ENCODE peak calls at places on chromosome 17, in nine cellular contexts. C, W, Q, A, F, S, R, T and M are unnamed samples.

GRCh38 chr17:47004906-47005305 is 25.9 kb upstream of the RPRML start:
- DNase-seq in C (no peak), W (no peak), Q (no peak), A (no peak), F (no peak), S (no peak), R (no peak), T (no peak), M (no peak)

GRCh38 chr17:55275894-55276804 is 11.4 kb downstream of the HLF start:
- DNase-seq in C (no peak), W (no peak), Q (no peak), A (peak), F (no peak), S (no peak), R (no peak), T (no peak), M (no peak)

GRCh38 chr17:1724869-1725641 is 551 bp downstream of the WDR81 start:
- DNase-seq in C (no peak), W (no peak), Q (no peak), A (no peak), F (no peak), S (no peak), R (no peak), T (peak), M (peak)

GRCh38 chr17:19645608-19646250 is 2.8 kb upstream of the ALDH3A2 start:
- DNase-seq in C (no peak), W (peak), Q (peak), A (peak), F (peak), S (peak), R (no peak), T (no peak), M (peak)

GRCh38 chr17:46063239-46063638 is 64.2 kb downstream of the STH start:
- DNase-seq in C (no peak), W (no peak), Q (peak), A (peak), F (peak), S (no peak), R (no peak), T (no peak), M (no peak)

GRCh38 chr17:74760404-74761105 is 12.1 kb downstream of the NHERF1 start:
- DNase-seq in C (no peak), W (no peak), Q (no peak), A (no peak), F (no peak), S (no peak), R (no peak), T (no peak), M (no peak)

GRCh38 chr17:33163827-33164555 is 129.1 kb downstream of the ASIC2 start:
- DNase-seq in C (no peak), W (no peak), Q (no peak), A (no peak), F (no peak), S (no peak), R (no peak), T (no peak), M (no peak)

GRCh38 chr17:59627770-59628171 is 8.1 kb downstream of the CLTC start:
- DNase-seq in C (no peak), W (no peak), Q (no peak), A (no peak), F (no peak), S (no peak), R (no peak), T (no peak), M (no peak)

GRCh38 chr17:17498606-17499301 is 2.6 kb upstream of the RASD1 start:
- DNase-seq in C (peak), W (no peak), Q (no peak), A (no peak), F (no peak), S (no peak), R (no peak), T (no peak), M (peak)

GRCh38 chr17:78745407-78746088 is 36.5 kb downstream of the CYTH1 start:
- DNase-seq in C (no peak), W (no peak), Q (no peak), A (no peak), F (peak), S (no peak), R (no peak), T (no peak), M (no peak)

GRCh38 chr17:12077773-12078172 is 57.1 kb downstream of the MAP2K4 start:
- DNase-seq in C (no peak), W (no peak), Q (no peak), A (no peak), F (no peak), S (no peak), R (no peak), T (no peak), M (no peak)

GRCh38 chr17:13306310-13306962 is 288.6 kb upstream of the ELAC2 start:
- DNase-seq in C (no peak), W (no peak), Q (peak), A (peak), F (peak), S (no peak), R (no peak), T (no peak), M (no peak)

GRCh38 chr17:35866356-35866950 is 2.2 kb downstream of the HEATR9 start:
- DNase-seq in C (no peak), W (no peak), Q (no peak), A (no peak), F (no peak), S (no peak), R (no peak), T (no peak), M (no peak)

GRCh38 chr17:8006836-8007680 is 4.6 kb downstream of the GUCY2D start:
- DNase-seq in C (no peak), W (no peak), Q (no peak), A (no peak), F (no peak), S (no peak), R (no peak), T (no peak), M (no peak)

GRCh38 chr17:60169921-60170817 is 20.4 kb downstream of the CA4 start:
- DNase-seq in C (peak), W (no peak), Q (no peak), A (no peak), F (peak), S (no peak), R (peak), T (no peak), M (peak)

GRCh38 chr17:72205357-72205756 is 84.5 kb downstream of the SOX9 start:
- DNase-seq in C (no peak), W (no peak), Q (no peak), A (no peak), F (no peak), S (no peak), R (peak), T (no peak), M (peak)

GRCh38 chr17:11712445-11712844 is 114.2 kb downstream of the DNAH9 start:
- DNase-seq in C (no peak), W (no peak), Q (no peak), A (no peak), F (no peak), S (no peak), R (no peak), T (no peak), M (no peak)

GRCh38 chr17:75388476-75389030 is 16.9 kb downstream of the GRB2 start:
- DNase-seq in C (no peak), W (no peak), Q (no peak), A (no peak), F (no peak), S (no peak), R (no peak), T (no peak), M (no peak)

GRCh38 chr17:49471089-49471683 is 23.9 kb upstream of the NGFR start:
- DNase-seq in C (no peak), W (no peak), Q (no peak), A (no peak), F (no peak), S (no peak), R (peak), T (no peak), M (peak)

GRCh38 chr17:34382586-34383224 is 19.7 kb upstream of the CCL1 start:
- DNase-seq in C (no peak), W (peak), Q (no peak), A (no peak), F (no peak), S (no peak), R (peak), T (no peak), M (no peak)

GRCh38 chr17:58388302-58389190 is 28.8 kb downstream of the RNF43 start:
- DNase-seq in C (no peak), W (no peak), Q (no peak), A (no peak), F (no peak), S (no peak), R (no peak), T (no peak), M (no peak)

GRCh38 chr17:74833501-74834361 is 26.0 kb downstream of the GRIN2C start:
- DNase-seq in C (no peak), W (peak), Q (peak), A (peak), F (no peak), S (no peak), R (no peak), T (no peak), M (peak)